ENCODE peak calls at places on chromosome 17, in five cellular contexts. One of them, this sample, is unnamed.

GRCh38 chr17:80722656-80723055 is 178.0 kb downstream of the RPTOR start:
- DNase-seq in activated naive CD8-positive, alpha-beta T cell treated with anti-CD3 and anti-CD28 coated beads for 36 hours: no peak
- DNase-seq in stimulated activated CD8-positive, alpha-beta memory T cell treated with anti-CD3 and anti-CD28 coated beads, Interleukin-7, amount 100 ng/mL, for 1 hour: no peak
- DNase-seq in foreskin fibroblast: no peak
- DNase-seq in MV-4-11: no peak
- DNase-seq in this sample: no peak

GRCh38 chr17:32104158-32104557 is 38.1 kb upstream of the RHOT1 start:
- DNase-seq in foreskin fibroblast: no peak
- DNase-seq in stimulated activated CD8-positive, alpha-beta memory T cell treated with anti-CD3 and anti-CD28 coated beads, Interleukin-7, amount 100 ng/mL, for 1 hour: no peak
- DNase-seq in MV-4-11: peak
- DNase-seq in activated naive CD8-positive, alpha-beta T cell treated with anti-CD3 and anti-CD28 coated beads for 36 hours: no peak
- DNase-seq in this sample: no peak

GRCh38 chr17:81576621-81577277 is 24.6 kb upstream of the FAAP100 start:
- DNase-seq in foreskin fibroblast: peak
- DNase-seq in stimulated activated CD8-positive, alpha-beta memory T cell treated with anti-CD3 and anti-CD28 coated beads, Interleukin-7, amount 100 ng/mL, for 1 hour: no peak
- DNase-seq in activated naive CD8-positive, alpha-beta T cell treated with anti-CD3 and anti-CD28 coated beads for 36 hours: no peak
- DNase-seq in MV-4-11: no peak
- DNase-seq in this sample: no peak

GRCh38 chr17:42754782-42755181 is 6.2 kb upstream of the RAMP2 start:
- DNase-seq in MV-4-11: no peak
- DNase-seq in foreskin fibroblast: no peak
- DNase-seq in stimulated activated CD8-positive, alpha-beta memory T cell treated with anti-CD3 and anti-CD28 coated beads, Interleukin-7, amount 100 ng/mL, for 1 hour: no peak
- DNase-seq in activated naive CD8-positive, alpha-beta T cell treated with anti-CD3 and anti-CD28 coated beads for 36 hours: no peak
- DNase-seq in this sample: no peak

GRCh38 chr17:9241371-9241712 is 220.0 kb downstream of the NTN1 start:
- DNase-seq in foreskin fibroblast: no peak
- DNase-seq in activated naive CD8-positive, alpha-beta T cell treated with anti-CD3 and anti-CD28 coated beads for 36 hours: no peak
- DNase-seq in MV-4-11: no peak
- DNase-seq in stimulated activated CD8-positive, alpha-beta memory T cell treated with anti-CD3 and anti-CD28 coated beads, Interleukin-7, amount 100 ng/mL, for 1 hour: no peak
- DNase-seq in this sample: no peak

GRCh38 chr17:65314212-65314611 is 177.0 kb downstream of the RGS9 start:
- DNase-seq in foreskin fibroblast: no peak
- DNase-seq in activated naive CD8-positive, alpha-beta T cell treated with anti-CD3 and anti-CD28 coated beads for 36 hours: no peak
- DNase-seq in MV-4-11: peak
- DNase-seq in stimulated activated CD8-positive, alpha-beta memory T cell treated with anti-CD3 and anti-CD28 coated beads, Interleukin-7, amount 100 ng/mL, for 1 hour: no peak
- DNase-seq in this sample: no peak

GRCh38 chr17:58269557-58270291 is 11.0 kb downstream of the MPO start:
- DNase-seq in stimulated activated CD8-positive, alpha-beta memory T cell treated with anti-CD3 and anti-CD28 coated beads, Interleukin-7, amount 100 ng/mL, for 1 hour: no peak
- DNase-seq in activated naive CD8-positive, alpha-beta T cell treated with anti-CD3 and anti-CD28 coated beads for 36 hours: no peak
- DNase-seq in foreskin fibroblast: no peak
- DNase-seq in MV-4-11: peak
- DNase-seq in this sample: no peak

GRCh38 chr17:59466943-59467801 is 98.2 kb upstream of the DHX40 start:
- DNase-seq in activated naive CD8-positive, alpha-beta T cell treated with anti-CD3 and anti-CD28 coated beads for 36 hours: no peak
- DNase-seq in stimulated activated CD8-positive, alpha-beta memory T cell treated with anti-CD3 and anti-CD28 coated beads, Interleukin-7, amount 100 ng/mL, for 1 hour: no peak
- DNase-seq in MV-4-11: no peak
- DNase-seq in foreskin fibroblast: no peak
- DNase-seq in this sample: no peak

GRCh38 chr17:38512473-38513058 is 84.3 kb downstream of the ARHGAP23 start:
- DNase-seq in activated naive CD8-positive, alpha-beta T cell treated with anti-CD3 and anti-CD28 coated beads for 36 hours: no peak
- DNase-seq in MV-4-11: no peak
- DNase-seq in stimulated activated CD8-positive, alpha-beta memory T cell treated with anti-CD3 and anti-CD28 coated beads, Interleukin-7, amount 100 ng/mL, for 1 hour: no peak
- DNase-seq in foreskin fibroblast: no peak
- DNase-seq in this sample: no peak

GRCh38 chr17:58614854-58615409 is 76.9 kb downstream of the TEX14 start:
- DNase-seq in activated naive CD8-positive, alpha-beta T cell treated with anti-CD3 and anti-CD28 coated beads for 36 hours: no peak
- DNase-seq in stimulated activated CD8-positive, alpha-beta memory T cell treated with anti-CD3 and anti-CD28 coated beads, Interleukin-7, amount 100 ng/mL, for 1 hour: no peak
- DNase-seq in foreskin fibroblast: no peak
- DNase-seq in MV-4-11: peak
- DNase-seq in this sample: no peak

GRCh38 chr17:81387235-81388060 is 7.8 kb upstream of the BAHCC1 start:
- DNase-seq in MV-4-11: peak
- DNase-seq in activated naive CD8-positive, alpha-beta T cell treated with anti-CD3 and anti-CD28 coated beads for 36 hours: peak
- DNase-seq in foreskin fibroblast: peak
- DNase-seq in stimulated activated CD8-positive, alpha-beta memory T cell treated with anti-CD3 and anti-CD28 coated beads, Interleukin-7, amount 100 ng/mL, for 1 hour: no peak
- DNase-seq in this sample: no peak

GRCh38 chr17:79022507-79022991 is 1.4 kb upstream of the C1QTNF1 start:
- DNase-seq in foreskin fibroblast: no peak
- DNase-seq in activated naive CD8-positive, alpha-beta T cell treated with anti-CD3 and anti-CD28 coated beads for 36 hours: no peak
- DNase-seq in MV-4-11: no peak
- DNase-seq in stimulated activated CD8-positive, alpha-beta memory T cell treated with anti-CD3 and anti-CD28 coated beads, Interleukin-7, amount 100 ng/mL, for 1 hour: no peak
- DNase-seq in this sample: no peak

GRCh38 chr17:82978765-82979349 is 100.6 kb upstream of the METRNL start:
- DNase-seq in MV-4-11: peak
- DNase-seq in stimulated activated CD8-positive, alpha-beta memory T cell treated with anti-CD3 and anti-CD28 coated beads, Interleukin-7, amount 100 ng/mL, for 1 hour: no peak
- DNase-seq in activated naive CD8-positive, alpha-beta T cell treated with anti-CD3 and anti-CD28 coated beads for 36 hours: no peak
- DNase-seq in foreskin fibroblast: no peak
- DNase-seq in this sample: no peak

GRCh38 chr17:80119839-80120238 is 18.5 kb downstream of the GAA start:
- DNase-seq in MV-4-11: no peak
- DNase-seq in activated naive CD8-positive, alpha-beta T cell treated with anti-CD3 and anti-CD28 coated beads for 36 hours: no peak
- DNase-seq in foreskin fibroblast: no peak
- DNase-seq in stimulated activated CD8-positive, alpha-beta memory T cell treated with anti-CD3 and anti-CD28 coated beads, Interleukin-7, amount 100 ng/mL, for 1 hour: no peak
- DNase-seq in this sample: no peak

GRCh38 chr17:28881533-28882056 is 15.9 kb downstream of the FLOT2 start:
- DNase-seq in stimulated activated CD8-positive, alpha-beta memory T cell treated with anti-CD3 and anti-CD28 coated beads, Interleukin-7, amount 100 ng/mL, for 1 hour: no peak
- DNase-seq in foreskin fibroblast: no peak
- DNase-seq in activated naive CD8-positive, alpha-beta T cell treated with anti-CD3 and anti-CD28 coated beads for 36 hours: no peak
- DNase-seq in MV-4-11: no peak
- DNase-seq in this sample: no peak

GRCh38 chr17:66915204-66915611 is 49.3 kb upstream of the CACNG4 start:
- DNase-seq in stimulated activated CD8-positive, alpha-beta memory T cell treated with anti-CD3 and anti-CD28 coated beads, Interleukin-7, amount 100 ng/mL, for 1 hour: no peak
- DNase-seq in activated naive CD8-positive, alpha-beta T cell treated with anti-CD3 and anti-CD28 coated beads for 36 hours: no peak
- DNase-seq in foreskin fibroblast: no peak
- DNase-seq in MV-4-11: peak
- DNase-seq in this sample: no peak

GRCh38 chr17:70655179-70655578 is 485.8 kb downstream of the KCNJ2 start:
- DNase-seq in MV-4-11: no peak
- DNase-seq in foreskin fibroblast: no peak
- DNase-seq in stimulated activated CD8-positive, alpha-beta memory T cell treated with anti-CD3 and anti-CD28 coated beads, Interleukin-7, amount 100 ng/mL, for 1 hour: no peak
- DNase-seq in activated naive CD8-positive, alpha-beta T cell treated with anti-CD3 and anti-CD28 coated beads for 36 hours: no peak
- DNase-seq in this sample: no peak

GRCh38 chr17:77054926-77055325 is 85.8 kb upstream of the SEC14L1 start:
- DNase-seq in stimulated activated CD8-positive, alpha-beta memory T cell treated with anti-CD3 and anti-CD28 coated beads, Interleukin-7, amount 100 ng/mL, for 1 hour: no peak
- DNase-seq in MV-4-11: no peak
- DNase-seq in activated naive CD8-positive, alpha-beta T cell treated with anti-CD3 and anti-CD28 coated beads for 36 hours: no peak
- DNase-seq in foreskin fibroblast: no peak
- DNase-seq in this sample: no peak

GRCh38 chr17:59842901-59843652 is 49.7 kb downstream of the TUBD1 start:
- DNase-seq in stimulated activated CD8-positive, alpha-beta memory T cell treated with anti-CD3 and anti-CD28 coated beads, Interleukin-7, amount 100 ng/mL, for 1 hour: no peak
- DNase-seq in foreskin fibroblast: peak
- DNase-seq in MV-4-11: peak
- DNase-seq in activated naive CD8-positive, alpha-beta T cell treated with anti-CD3 and anti-CD28 coated beads for 36 hours: peak
- DNase-seq in this sample: no peak

GRCh38 chr17:73772107-73772705 is 128.0 kb upstream of the SDK2 start:
- DNase-seq in stimulated activated CD8-positive, alpha-beta memory T cell treated with anti-CD3 and anti-CD28 coated beads, Interleukin-7, amount 100 ng/mL, for 1 hour: no peak
- DNase-seq in MV-4-11: no peak
- DNase-seq in foreskin fibroblast: no peak
- DNase-seq in activated naive CD8-positive, alpha-beta T cell treated with anti-CD3 and anti-CD28 coated beads for 36 hours: no peak
- DNase-seq in this sample: no peak

GRCh38 chr17:37516131-37516561 is 26.5 kb downstream of the DUSP14 start:
- DNase-seq in foreskin fibroblast: peak
- DNase-seq in activated naive CD8-positive, alpha-beta T cell treated with anti-CD3 and anti-CD28 coated beads for 36 hours: no peak
- DNase-seq in MV-4-11: no peak
- DNase-seq in stimulated activated CD8-positive, alpha-beta memory T cell treated with anti-CD3 and anti-CD28 coated beads, Interleukin-7, amount 100 ng/mL, for 1 hour: no peak
- DNase-seq in this sample: no peak

GRCh38 chr17:61972311-61972710 is 44.5 kb upstream of the INTS2 start:
- DNase-seq in stimulated activated CD8-positive, alpha-beta memory T cell treated with anti-CD3 and anti-CD28 coated beads, Interleukin-7, amount 100 ng/mL, for 1 hour: no peak
- DNase-seq in MV-4-11: no peak
- DNase-seq in activated naive CD8-positive, alpha-beta T cell treated with anti-CD3 and anti-CD28 coated beads for 36 hours: no peak
- DNase-seq in foreskin fibroblast: no peak
- DNase-seq in this sample: no peak

GRCh38 chr17:54270499-54270898 is 447.8 kb downstream of the KIF2B start:
- DNase-seq in stimulated activated CD8-positive, alpha-beta memory T cell treated with anti-CD3 and anti-CD28 coated beads, Interleukin-7, amount 100 ng/mL, for 1 hour: no peak
- DNase-seq in activated naive CD8-positive, alpha-beta T cell treated with anti-CD3 and anti-CD28 coated beads for 36 hours: no peak
- DNase-seq in foreskin fibroblast: no peak
- DNase-seq in MV-4-11: no peak
- DNase-seq in this sample: no peak

GRCh38 chr17:1995321-1996242 is 29.6 kb downstream of the RTN4RL1 start:
- DNase-seq in activated naive CD8-positive, alpha-beta T cell treated with anti-CD3 and anti-CD28 coated beads for 36 hours: no peak
- DNase-seq in foreskin fibroblast: no peak
- DNase-seq in stimulated activated CD8-positive, alpha-beta memory T cell treated with anti-CD3 and anti-CD28 coated beads, Interleukin-7, amount 100 ng/mL, for 1 hour: no peak
- DNase-seq in MV-4-11: no peak
- DNase-seq in this sample: no peak

GRCh38 chr17:68085751-68086445 is 50.4 kb downstream of the KPNA2 start:
- DNase-seq in MV-4-11: peak
- DNase-seq in stimulated activated CD8-positive, alpha-beta memory T cell treated with anti-CD3 and anti-CD28 coated beads, Interleukin-7, amount 100 ng/mL, for 1 hour: no peak
- DNase-seq in activated naive CD8-positive, alpha-beta T cell treated with anti-CD3 and anti-CD28 coated beads for 36 hours: no peak
- DNase-seq in foreskin fibroblast: no peak
- DNase-seq in this sample: no peak

GRCh38 chr17:80866050-80866793 is 125.4 kb upstream of the CHMP6 start:
- DNase-seq in MV-4-11: peak
- DNase-seq in stimulated activated CD8-positive, alpha-beta memory T cell treated with anti-CD3 and anti-CD28 coated beads, Interleukin-7, amount 100 ng/mL, for 1 hour: peak
- DNase-seq in activated naive CD8-positive, alpha-beta T cell treated with anti-CD3 and anti-CD28 coated beads for 36 hours: peak
- DNase-seq in foreskin fibroblast: peak
- DNase-seq in this sample: no peak

GRCh38 chr17:39174907-39175694 is 9.1 kb upstream of the ARL5C start:
- DNase-seq in foreskin fibroblast: no peak
- DNase-seq in stimulated activated CD8-positive, alpha-beta memory T cell treated with anti-CD3 and anti-CD28 coated beads, Interleukin-7, amount 100 ng/mL, for 1 hour: peak
- DNase-seq in MV-4-11: peak
- DNase-seq in activated naive CD8-positive, alpha-beta T cell treated with anti-CD3 and anti-CD28 coated beads for 36 hours: peak
- DNase-seq in this sample: no peak

GRCh38 chr17:56144205-56144604 is 9.1 kb upstream of the ANKFN1 start:
- DNase-seq in foreskin fibroblast: no peak
- DNase-seq in MV-4-11: no peak
- DNase-seq in stimulated activated CD8-positive, alpha-beta memory T cell treated with anti-CD3 and anti-CD28 coated beads, Interleukin-7, amount 100 ng/mL, for 1 hour: no peak
- DNase-seq in activated naive CD8-positive, alpha-beta T cell treated with anti-CD3 and anti-CD28 coated beads for 36 hours: no peak
- DNase-seq in this sample: no peak

GRCh38 chr17:45374501-45374900 is 57.7 kb upstream of the MAP3K14 start:
- DNase-seq in stimulated activated CD8-positive, alpha-beta memory T cell treated with anti-CD3 and anti-CD28 coated beads, Interleukin-7, amount 100 ng/mL, for 1 hour: no peak
- DNase-seq in activated naive CD8-positive, alpha-beta T cell treated with anti-CD3 and anti-CD28 coated beads for 36 hours: no peak
- DNase-seq in MV-4-11: no peak
- DNase-seq in foreskin fibroblast: no peak
- DNase-seq in this sample: no peak

GRCh38 chr17:12180644-12181261 is 160.1 kb downstream of the MAP2K4 start:
- DNase-seq in foreskin fibroblast: peak
- DNase-seq in MV-4-11: peak
- DNase-seq in activated naive CD8-positive, alpha-beta T cell treated with anti-CD3 and anti-CD28 coated beads for 36 hours: peak
- DNase-seq in stimulated activated CD8-positive, alpha-beta memory T cell treated with anti-CD3 and anti-CD28 coated beads, Interleukin-7, amount 100 ng/mL, for 1 hour: no peak
- DNase-seq in this sample: no peak

GRCh38 chr17:43695968-43696865 is 34.5 kb upstream of the MEOX1 start:
- DNase-seq in MV-4-11: peak
- DNase-seq in activated naive CD8-positive, alpha-beta T cell treated with anti-CD3 and anti-CD28 coated beads for 36 hours: no peak
- DNase-seq in stimulated activated CD8-positive, alpha-beta memory T cell treated with anti-CD3 and anti-CD28 coated beads, Interleukin-7, amount 100 ng/mL, for 1 hour: no peak
- DNase-seq in foreskin fibroblast: peak
- DNase-seq in this sample: no peak

GRCh38 chr17:49402706-49403105 is 12.0 kb downstream of the PHB1 start:
- DNase-seq in stimulated activated CD8-positive, alpha-beta memory T cell treated with anti-CD3 and anti-CD28 coated beads, Interleukin-7, amount 100 ng/mL, for 1 hour: no peak
- DNase-seq in MV-4-11: no peak
- DNase-seq in activated naive CD8-positive, alpha-beta T cell treated with anti-CD3 and anti-CD28 coated beads for 36 hours: no peak
- DNase-seq in foreskin fibroblast: no peak
- DNase-seq in this sample: no peak

GRCh38 chr17:10226930-10227695 is 28.7 kb upstream of the GAS7 start:
- DNase-seq in foreskin fibroblast: peak
- DNase-seq in MV-4-11: no peak
- DNase-seq in activated naive CD8-positive, alpha-beta T cell treated with anti-CD3 and anti-CD28 coated beads for 36 hours: peak
- DNase-seq in stimulated activated CD8-positive, alpha-beta memory T cell treated with anti-CD3 and anti-CD28 coated beads, Interleukin-7, amount 100 ng/mL, for 1 hour: peak
- DNase-seq in this sample: peak

GRCh38 chr17:17146791-17147406 is 59.2 kb downstream of the PLD6 start:
- DNase-seq in foreskin fibroblast: no peak
- DNase-seq in activated naive CD8-positive, alpha-beta T cell treated with anti-CD3 and anti-CD28 coated beads for 36 hours: peak
- DNase-seq in MV-4-11: no peak
- DNase-seq in stimulated activated CD8-positive, alpha-beta memory T cell treated with anti-CD3 and anti-CD28 coated beads, Interleukin-7, amount 100 ng/mL, for 1 hour: no peak
- DNase-seq in this sample: peak